ENCODE peak calls at places on chromosomes 11 and 22, in four cellular contexts. N is CD4-positive, CD25-positive, alpha-beta regulatory T cell; L is stomach; K is GM23248. I is an unnamed sample. For H3K9me3 and H3K4me1, the result is how much of the 10 kb centered on the place peaks cover.

GRCh38 chr22:17773606-17774205 is 563 bp downstream of the BID start:
- DNase-seq in K (peak), L (peak), N (peak), I (no peak)

GRCh38 chr11:33941637-33942160 is 49.8 kb upstream of the LMO2 start:
- DNase-seq in K (peak), L (no peak), N (no peak), I (no peak)

GRCh38 chr11:788953-789940 is 643 bp downstream of the CEND1 start:
- DNase-seq in L (no peak), K (no peak), N (no peak), I (no peak)

GRCh38 chr22:39510529-39511149 is 8.5 kb downstream of the MIEF1 start:
- DNase-seq in N (no peak), L (no peak), K (no peak), I (no peak)

GRCh38 chr22:40243891-40244290 is 66.2 kb downstream of the TNRC6B start:
- DNase-seq in L (no peak), N (no peak), K (no peak), I (no peak)

GRCh38 chr11:123799438-123799837 is 6.7 kb downstream of the OR6M1 start:
- DNase-seq in L (no peak), K (no peak), N (no peak), I (no peak)

GRCh38 chr11:9574556-9574805 is 1.0 kb downstream of the WEE1 start:
- DNase-seq in L (peak), K (no peak), N (peak), I (no peak)

GRCh38 chr11:122189259-122189658 is 73.2 kb upstream of the BLID start:
- DNase-seq in N (no peak), K (peak), L (no peak), I (no peak)

GRCh38 chr11:3158821-3159220 is 6.3 kb downstream of the OSBPL5 start:
- DNase-seq in L (no peak), N (no peak), K (no peak), I (no peak)

GRCh38 chr11:126024143-126024542 is 38.5 kb downstream of the CDON start:
- DNase-seq in N (no peak), K (peak), L (no peak), I (no peak)

GRCh38 chr22:41917906-41918791 is 3.3 kb upstream of the SHISA8 start:
- DNase-seq in K (peak), L (peak), N (no peak), I (no peak)

GRCh38 chr22:45420539-45420938 is 7.0 kb downstream of the RIBC2 start:
- DNase-seq in N (no peak), K (no peak), L (no peak), I (no peak)

GRCh38 chr11:11318479-11318878 is 34.6 kb downstream of the CSNK2A3 start:
- DNase-seq in N (no peak), L (no peak), K (no peak), I (no peak)

GRCh38 chr11:108693852-108694251 is 29.0 kb downstream of the DDX10 start:
- DNase-seq in L (no peak), N (no peak), K (peak), I (no peak)

GRCh38 chr22:49394116-49394785 is 433.4 kb downstream of the BRD1 start:
- DNase-seq in L (no peak), K (no peak), N (no peak), I (no peak)

GRCh38 chr22:49587987-49588386 is 239.7 kb downstream of the BRD1 start:
- DNase-seq in K (no peak), N (no peak), L (no peak), I (no peak)

GRCh38 chr11:59973097-59973496 is 9.3 kb downstream of the OOSP4A start:
- DNase-seq in K (no peak), N (no peak), L (no peak), I (no peak)

GRCh38 chr11:126929186-126930085 is 71.1 kb downstream of the KIRREL3 start:
- DNase-seq in K (peak), L (no peak), N (no peak), I (no peak)

DNA sequence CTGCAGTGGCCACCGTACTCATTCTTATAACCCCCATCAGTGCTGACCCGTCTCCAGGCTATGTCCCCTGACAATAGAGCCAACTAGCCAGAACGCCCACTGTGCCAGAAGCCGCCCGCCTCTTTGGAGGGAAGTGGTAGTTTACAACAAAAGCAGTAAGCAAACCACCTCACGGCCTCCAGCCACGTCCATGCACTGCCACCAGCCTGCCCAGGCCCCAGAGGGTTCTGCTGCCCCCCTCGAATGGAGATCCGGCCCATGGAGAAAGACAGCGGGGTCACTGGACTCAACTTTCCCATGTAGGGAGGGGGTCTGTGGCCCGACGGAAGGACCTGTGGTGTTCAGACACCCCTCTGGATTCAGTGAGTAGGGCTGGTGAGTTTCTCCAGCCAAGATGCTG is 340.3 kb downstream of the CTTN start:
- DNase-seq in L (no peak), K (no peak), N (no peak), I (no peak)
- H3K9me3 ChIP-seq in L (under half), K (under half), N (under half), I (under half)

GRCh38 chr22:36467946-36468345 is 13.5 kb downstream of the TXN2 start:
- DNase-seq in L (no peak), N (no peak), K (peak), I (no peak)

GRCh38 chr22:36467042-36467810 is 14.2 kb downstream of the TXN2 start:
- DNase-seq in K (peak), L (no peak), N (no peak), I (no peak)

GRCh38 chr22:36470162-36470993 is 11.1 kb downstream of the TXN2 start:
- DNase-seq in N (peak), K (peak), L (peak), I (no peak)

GRCh38 chr22:36470994-36471331 is 10.5 kb downstream of the TXN2 start:
- DNase-seq in L (no peak), K (no peak), N (no peak), I (no peak)

DNA sequence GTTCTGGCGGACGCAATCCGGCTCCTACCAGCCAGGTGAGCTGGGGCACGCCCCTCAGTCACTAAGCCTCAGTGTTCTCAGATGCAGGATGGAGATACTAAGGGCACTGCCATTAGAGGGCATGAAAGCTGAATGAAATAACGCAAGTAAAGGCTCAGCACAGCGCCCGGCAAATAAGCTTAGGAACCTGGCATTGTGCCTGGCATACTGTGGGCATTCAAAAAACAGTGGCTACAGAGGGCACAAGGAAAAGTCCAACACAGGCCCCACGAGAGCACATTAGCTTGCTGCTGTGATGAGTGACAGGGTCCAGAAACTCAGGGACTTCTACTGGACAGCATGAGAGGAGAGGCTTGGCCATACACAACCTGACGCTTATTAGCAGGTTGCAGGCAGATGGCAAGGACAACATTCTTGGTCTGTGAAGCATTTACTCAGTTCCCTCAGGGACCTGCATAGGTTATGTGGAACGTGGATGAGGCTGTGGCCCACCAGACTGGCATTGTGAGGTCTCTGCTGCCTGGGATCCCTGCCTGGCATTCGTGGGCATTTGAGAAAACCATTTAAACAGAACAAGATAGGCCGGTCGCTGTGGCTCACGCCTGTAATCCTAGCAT is 12.2 kb downstream of the TXN2 start:
- DNase-seq in L (no peak), N (no peak), K (no peak), I (no peak)
- H3K4me1 ChIP-seq in L (half or more), N (under half), K (half or more), I (under half)

GRCh38 chr11:76590631-76590950 is 80.0 kb downstream of the LRRC32 start:
- DNase-seq in N (no peak), K (no peak), L (no peak), I (no peak)

GRCh38 chr11:76589945-76590630 is 80.5 kb downstream of the LRRC32 start:
- DNase-seq in L (no peak), N (no peak), K (no peak), I (no peak)

GRCh38 chr11:76587810-76588454 is 82.6 kb downstream of the LRRC32 start:
- DNase-seq in L (no peak), K (no peak), N (no peak), I (no peak)

GRCh38 chr11:76589477-76589876 is 81.1 kb downstream of the LRRC32 start:
- DNase-seq in N (no peak), K (no peak), L (no peak), I (no peak)

DNA sequence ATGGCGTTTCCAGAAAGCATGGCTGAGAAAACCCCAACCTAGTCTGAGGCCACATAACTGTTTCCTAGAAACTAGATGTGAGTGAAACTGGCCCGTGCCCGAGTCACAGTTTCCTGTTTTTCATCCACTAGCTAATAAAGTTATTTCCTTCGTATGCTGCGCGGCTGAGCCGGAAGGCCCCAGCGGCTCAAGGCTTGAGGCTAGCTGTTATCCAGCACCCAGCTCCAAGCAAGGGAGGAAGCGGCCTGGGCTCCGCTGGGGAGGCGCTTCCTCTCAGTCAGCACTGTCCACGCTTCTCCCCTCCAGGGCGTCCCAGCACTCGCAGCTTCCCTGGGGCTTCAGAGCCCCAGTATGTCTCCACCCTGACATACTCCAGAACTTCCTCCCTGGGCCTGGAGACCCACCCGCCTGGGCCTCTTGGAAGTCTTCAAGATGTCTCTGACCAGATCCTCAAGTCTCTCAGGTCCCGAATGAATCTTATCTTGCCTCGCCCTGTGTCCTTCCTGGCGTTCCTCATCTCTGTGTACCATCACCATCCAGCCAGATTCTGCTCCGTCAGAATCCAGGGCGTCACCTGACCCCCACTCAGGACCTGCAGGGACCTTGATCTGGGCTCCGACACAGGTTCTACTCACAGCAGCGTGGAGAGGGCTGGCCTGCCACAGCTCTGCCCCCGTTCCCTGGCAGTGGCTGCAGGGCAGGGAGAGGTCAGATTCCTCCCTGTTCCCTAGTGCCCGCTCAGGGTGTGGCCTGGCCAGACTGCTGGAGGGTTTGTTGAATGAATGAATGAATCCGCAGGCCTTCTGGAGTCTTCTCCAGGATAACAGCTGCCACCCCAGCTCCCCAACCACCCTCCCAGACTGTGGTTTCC is 81.9 kb downstream of the LRRC32 start:
- DNase-seq in K (no peak), L (peak), N (peak), I (no peak)
- H3K27ac ChIP-seq in K (no peak), L (peak), N (peak), I (no peak)

GRCh38 chr22:47633111-47633510 is 870.7 kb downstream of the TBC1D22A start:
- DNase-seq in N (no peak), L (peak), K (no peak), I (no peak)
- H3K9me3 ChIP-seq in N (under half), L (under half), K (under half), I (under half)

GRCh38 chr11:69300124-69301032 is 6.4 kb downstream of the MYEOV start:
- DNase-seq in K (peak), N (no peak), L (no peak), I (no peak)

GRCh38 chr11:69302447-69302846 is 8.5 kb downstream of the MYEOV start:
- DNase-seq in N (no peak), K (no peak), L (no peak), I (no peak)

GRCh38 chr11:69299572-69299971 is 5.6 kb downstream of the MYEOV start:
- DNase-seq in N (no peak), K (no peak), L (no peak), I (no peak)

GRCh38 chr11:69301491-69302401 is 7.8 kb downstream of the MYEOV start:
- DNase-seq in L (peak), K (peak), N (no peak), I (no peak)

GRCh38 chr11:69301033-69301490 is 7.1 kb downstream of the MYEOV start:
- DNase-seq in K (peak), N (no peak), L (no peak), I (no peak)
- H3K4me1 ChIP-seq in K (half or more), N (under half), L (under half), I (under half)

I was measured in iPS DF 6.9.